ENCODE peak calls at places on chromosomes 4 and X, in five cellular contexts. P is RWPE2, J is cardiac muscle cell, V is MCF 10A, F is AG09309. N is an unnamed sample.

GRCh38 chrX:103571121-103571520 is 14.2 kb upstream of the TCEAL4 start:
- DNase-seq in P (no peak), J (no peak), V (no peak), F (no peak), N (no peak)

GRCh38 chrX:16892504-16893362 is 22.6 kb upstream of the RBBP7 start:
- DNase-seq in P (no peak), J (peak; percentile 93), V (peak; percentile 88), F (peak; percentile 53), N (peak; percentile 68)

GRCh38 chrX:131792789-131793462 is 230.2 kb upstream of the STK26 start:
- DNase-seq in P (no peak), J (no peak), V (peak; percentile 94), F (peak; percentile 88), N (peak; percentile 22)

GRCh38 chr4:40778090-40778489 is 28.3 kb downstream of the NSUN7 start:
- DNase-seq in P (no peak), J (no peak), V (no peak), F (no peak), N (no peak)

GRCh38 chr4:25233194-25233593 is 639 bp upstream of the PI4K2B start:
- DNase-seq in P (no peak), J (no peak), V (no peak), F (no peak), N (no peak)

GRCh38 chr4:108315699-108316098 is 147.0 kb upstream of the LEF1 start:
- DNase-seq in P (no peak), J (no peak), V (no peak), F (no peak), N (no peak)

GRCh38 chr4:154590329-154591006 is at the start of gene FGA:
- DNase-seq in P (no peak), J (no peak), V (no peak), F (no peak), N (no peak)

GRCh38 chr4:10087152-10087791 is 29.3 kb downstream of the WDR1 start:
- DNase-seq in P (peak; percentile 40), J (no peak), V (no peak), F (no peak), N (no peak)

GRCh38 chr4:132737344-132737743 is 411.8 kb upstream of the PCDH10 start:
- DNase-seq in P (no peak), J (peak; percentile 33), V (no peak), F (no peak), N (no peak)

GRCh38 chr4:32858971-32859370 is 2138.8 kb downstream of the PCDH7 start:
- DNase-seq in P (no peak), J (no peak), V (peak; percentile 69), F (peak; percentile 10), N (peak; percentile 11)

GRCh38 chr4:39814403-39815185 is 116.7 kb downstream of the UBE2K start:
- DNase-seq in P (no peak), J (peak; percentile 13), V (peak; percentile 20), F (no peak), N (no peak)

GRCh38 chr4:123856689-123857545 is 460.3 kb downstream of the SPRY1 start:
- DNase-seq in P (no peak), J (peak; percentile 75), V (no peak), F (no peak), N (peak; percentile 38)

GRCh38 chr4:54487491-54487890 is 170.3 kb upstream of the KIT start:
- DNase-seq in P (no peak), J (no peak), V (no peak), F (no peak), N (peak; percentile 7)

GRCh38 chr4:15738877-15739276 is 36.0 kb downstream of the BST1 start:
- DNase-seq in P (no peak), J (no peak), V (no peak), F (no peak), N (no peak)

GRCh38 chr4:5292091-5292490 is 240.8 kb downstream of the STK32B start:
- DNase-seq in P (no peak), J (no peak), V (no peak), F (no peak), N (no peak)

GRCh38 chrX:116417968-116418367 is 18.4 kb upstream of the SLC6A14 start:
- DNase-seq in P (no peak), J (no peak), V (no peak), F (no peak), N (no peak)

GRCh38 chr4:40672528-40673522 is 43.2 kb upstream of the RBM47 start:
- DNase-seq in P (no peak), J (no peak), V (peak; percentile 85), F (peak; percentile 97), N (peak; percentile 94)

GRCh38 chr4:83356899-83357661 is 22.4 kb upstream of the HPSE start:
- DNase-seq in P (no peak), J (no peak), V (peak; percentile 90), F (peak; percentile 72), N (peak; percentile 79)

GRCh38 chr4:170589597-170590191 is 499.9 kb upstream of the AADAT start:
- DNase-seq in P (no peak), J (peak; percentile 5), V (peak; percentile 61), F (no peak), N (no peak)
- TF ChIP-seq CTCF in P (peak; percentile 77), J (no peak), V (peak; percentile 34), F (no peak), N (no peak)

DNA sequence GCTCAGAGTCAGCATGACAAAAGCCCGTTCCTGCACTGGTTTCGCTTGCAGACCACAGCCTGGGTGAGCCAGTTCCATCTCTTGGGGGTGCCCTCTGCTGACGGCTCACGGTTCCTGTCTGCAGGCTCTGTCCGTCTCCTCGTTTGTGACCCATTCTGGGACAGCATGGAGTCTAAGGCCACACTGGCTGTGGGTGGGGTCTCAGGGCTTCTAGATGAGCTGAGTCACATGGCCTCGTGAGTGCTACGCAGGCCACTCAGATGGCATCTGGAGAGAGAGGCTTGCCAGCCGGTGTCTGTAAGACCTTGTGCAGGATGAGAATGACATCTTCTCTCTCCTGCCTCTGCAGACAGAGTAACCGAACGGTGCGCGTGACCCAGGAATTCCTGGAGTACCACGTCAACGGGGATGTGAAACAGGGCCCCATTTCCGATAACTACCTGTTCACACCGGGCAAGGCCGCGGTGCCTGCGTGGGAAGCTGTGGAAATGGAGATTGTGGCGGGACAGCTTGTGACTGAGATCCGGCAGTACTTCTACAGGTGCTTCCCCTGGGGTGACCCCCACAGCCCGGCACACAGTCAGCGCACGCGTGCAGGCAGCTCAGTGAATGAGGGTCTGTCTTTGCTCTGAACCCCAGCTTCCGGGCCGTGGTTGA is 31.6 kb upstream of the MRFAP1 start:
- DNase-seq in P (no peak), J (peak; percentile 29), V (no peak), F (no peak), N (no peak)
- TF ChIP-seq CTCF in P (no peak), J (no peak), V (no peak), F (no peak), N (peak; percentile 8)

DNA sequence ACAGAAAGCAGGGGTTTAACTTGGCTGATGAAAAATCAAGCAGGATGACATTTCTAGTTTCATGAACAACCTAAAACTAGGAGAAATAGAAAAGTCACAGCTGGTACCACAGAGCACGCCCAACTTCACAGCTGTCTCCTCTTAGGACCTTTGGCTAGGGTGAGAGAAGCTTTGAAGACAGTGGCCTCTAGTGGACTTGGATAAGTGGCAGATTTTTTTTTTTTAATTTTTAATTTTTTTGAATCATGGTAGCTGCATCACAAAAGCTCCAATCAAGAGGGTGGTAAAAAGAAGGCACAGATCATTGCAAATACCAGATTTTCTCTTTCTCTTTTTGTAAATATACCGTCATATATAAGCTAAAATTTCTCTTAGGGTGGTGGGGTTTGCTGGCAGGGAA is 20.2 kb upstream of the MAP3K15 start:
- DNase-seq in P (no peak), J (peak; percentile 23), V (peak; percentile 34), F (peak; percentile 3), N (peak; percentile 11)
- TF ChIP-seq CTCF in P (peak; percentile 38), J (peak; percentile 41), V (peak; percentile 13), F (peak; percentile 46), N (peak; percentile 70)

DNA sequence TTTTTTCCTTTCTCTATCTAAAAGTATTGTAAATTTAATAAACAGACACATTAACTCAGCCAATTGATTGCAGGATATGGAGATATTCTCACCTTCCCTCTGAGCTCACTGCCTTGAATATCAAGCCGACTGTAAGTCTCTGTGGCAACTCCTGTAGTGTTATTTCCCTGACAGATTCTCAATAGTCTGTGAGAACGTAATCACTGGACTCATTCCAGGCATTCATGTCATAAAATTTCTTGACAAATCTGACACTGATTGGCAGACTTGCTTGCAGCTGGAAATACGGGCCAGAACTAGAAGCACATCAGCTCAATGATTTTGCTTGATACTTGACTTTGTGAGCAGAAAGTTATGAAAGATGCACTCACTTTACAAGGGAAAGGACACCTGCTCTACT is 29.6 kb downstream of the FAM47B start:
- DNase-seq in P (no peak), J (no peak), V (no peak), F (no peak), N (no peak)
- TF ChIP-seq CTCF in P (no peak), J (no peak), V (no peak), F (no peak), N (no peak)

DNA sequence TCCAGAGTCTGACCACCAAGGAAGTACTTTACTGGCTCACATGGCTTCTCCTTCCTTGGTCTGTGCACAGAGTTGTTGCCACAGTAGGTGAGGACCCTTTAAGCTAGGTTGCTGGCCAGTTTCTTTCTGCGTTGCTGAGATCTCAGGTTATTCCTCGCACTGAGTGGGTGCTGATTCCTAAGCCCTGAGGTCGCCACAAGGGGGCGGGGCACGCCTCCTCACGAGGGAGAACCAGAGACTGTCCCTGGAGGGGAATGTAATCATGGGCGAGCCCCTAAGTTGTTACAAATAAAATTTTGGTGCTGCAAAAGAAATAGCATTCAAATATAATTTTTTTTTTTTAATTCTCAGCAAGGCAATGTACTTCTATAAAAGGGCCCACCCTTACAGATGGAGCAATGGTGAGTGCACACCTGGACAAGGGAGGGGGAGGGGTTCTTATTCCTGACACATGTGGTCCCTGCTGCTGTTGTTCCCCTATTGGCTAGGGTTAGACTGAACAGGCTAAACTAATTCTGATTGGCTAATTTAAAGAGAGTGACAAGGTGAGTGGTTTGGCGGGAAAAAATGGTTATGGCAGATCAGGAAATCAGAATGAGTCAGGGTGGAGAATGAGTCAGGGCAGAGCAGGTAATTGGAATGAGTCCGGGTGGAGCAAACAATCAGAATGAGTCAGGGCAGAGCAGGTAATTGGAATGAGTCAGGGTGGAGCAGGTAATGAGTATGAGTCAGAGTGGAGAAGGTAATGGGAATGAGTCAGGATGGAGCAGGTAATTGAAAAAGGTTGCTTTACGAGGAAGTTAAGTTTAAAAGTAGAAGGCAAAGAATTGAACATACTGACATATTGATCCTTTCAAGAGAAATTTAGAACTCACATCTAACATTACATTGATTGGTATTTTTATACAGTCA is 107.5 kb downstream of the VSIG4 start:
- DNase-seq in P (peak; percentile 74), J (no peak), V (peak; percentile 89), F (no peak), N (no peak)
- TF ChIP-seq CTCF in P (no peak), J (no peak), V (no peak), F (no peak), N (no peak)

GRCh38 chr4:115678425-115678941 is 565.1 kb upstream of the NDST4 start:
- DNase-seq in P (no peak), J (no peak), V (no peak), F (no peak), N (no peak)
- TF ChIP-seq CTCF in P (no peak), J (no peak), V (no peak), F (no peak), N (no peak)

GRCh38 chr4:143354990-143355389 is 18.3 kb downstream of the GAB1 start:
- DNase-seq in P (no peak), J (no peak), V (no peak), F (no peak), N (no peak)

GRCh38 chr4:143356493-143356892 is 19.8 kb downstream of the GAB1 start:
- DNase-seq in P (no peak), J (no peak), V (peak; percentile 76), F (no peak), N (no peak)

GRCh38 chr4:143357161-143357845 is 20.6 kb downstream of the GAB1 start:
- DNase-seq in P (no peak), J (no peak), V (peak; percentile 29), F (no peak), N (no peak)

GRCh38 chr4:143353797-143354196 is 17.1 kb downstream of the GAB1 start:
- DNase-seq in P (no peak), J (no peak), V (no peak), F (no peak), N (no peak)

GRCh38 chr4:143355540-143356217 is 19.0 kb downstream of the GAB1 start:
- DNase-seq in P (no peak), J (no peak), V (peak; percentile 76), F (no peak), N (no peak)
- TF ChIP-seq CTCF in P (no peak), J (no peak), V (no peak), F (no peak), N (no peak)

N was measured in HFFc6.